ENCODE peak calls at places on chromosomes 6 and 20, in six cellular contexts. One of them, this sample, is unnamed.

GRCh38 chr6:5529015-5529414 is 267.7 kb downstream of the FARS2 start:
- DNase-seq in GM23338: no peak
- DNase-seq in A549: no peak
- DNase-seq in HCT116: no peak
- DNase-seq in GM12878: no peak
- DNase-seq in SK-N-SH: no peak
- DNase-seq in this sample: no peak

GRCh38 chr6:52503853-52504777 is 72.7 kb downstream of the TRAM2 start:
- DNase-seq in GM23338: no peak
- DNase-seq in A549: peak
- DNase-seq in HCT116: peak
- DNase-seq in GM12878: no peak
- DNase-seq in SK-N-SH: peak
- DNase-seq in this sample: peak

GRCh38 chr20:18056174-18057105 is 1.3 kb downstream of the OVOL2 start:
- DNase-seq in GM23338: peak
- DNase-seq in A549: peak
- DNase-seq in HCT116: no peak
- DNase-seq in GM12878: no peak
- DNase-seq in SK-N-SH: peak
- DNase-seq in this sample: peak

GRCh38 chr20:33871362-33871761 is 60.2 kb downstream of the CHMP4B start:
- DNase-seq in GM23338: no peak
- DNase-seq in A549: no peak
- DNase-seq in HCT116: no peak
- DNase-seq in GM12878: no peak
- DNase-seq in SK-N-SH: no peak
- DNase-seq in this sample: no peak

GRCh38 chr6:95866732-95867131 is 149.0 kb upstream of the FUT9 start:
- DNase-seq in GM23338: peak
- DNase-seq in A549: peak
- DNase-seq in HCT116: peak
- DNase-seq in GM12878: no peak
- DNase-seq in SK-N-SH: peak
- DNase-seq in this sample: no peak

GRCh38 chr6:45466686-45467085 is 89.0 kb upstream of the SUPT3H start:
- DNase-seq in GM23338: no peak
- DNase-seq in A549: no peak
- DNase-seq in HCT116: no peak
- DNase-seq in GM12878: no peak
- DNase-seq in SK-N-SH: no peak
- DNase-seq in this sample: no peak

GRCh38 chr20:32538526-32538918 is 46.6 kb downstream of the NOL4L start:
- DNase-seq in GM23338: peak
- DNase-seq in A549: no peak
- DNase-seq in HCT116: no peak
- DNase-seq in GM12878: no peak
- DNase-seq in SK-N-SH: no peak
- DNase-seq in this sample: no peak

GRCh38 chr6:112879920-112880413 is 532.8 kb downstream of the RFPL4B start:
- DNase-seq in GM23338: peak
- DNase-seq in A549: peak
- DNase-seq in HCT116: no peak
- DNase-seq in GM12878: no peak
- DNase-seq in SK-N-SH: no peak
- DNase-seq in this sample: no peak

GRCh38 chr20:51220293-51220706 is 197.4 kb upstream of the KCNG1 start:
- DNase-seq in GM23338: peak
- DNase-seq in A549: peak
- DNase-seq in HCT116: no peak
- DNase-seq in GM12878: no peak
- DNase-seq in SK-N-SH: peak
- DNase-seq in this sample: no peak

GRCh38 chr6:16903470-16903869 is 142.2 kb upstream of the ATXN1 start:
- DNase-seq in GM23338: no peak
- DNase-seq in A549: no peak
- DNase-seq in HCT116: no peak
- DNase-seq in GM12878: no peak
- DNase-seq in SK-N-SH: no peak
- DNase-seq in this sample: no peak

GRCh38 chr6:36444470-36444869 is 1.7 kb downstream of the KCTD20 start:
- DNase-seq in GM23338: no peak
- DNase-seq in A549: no peak
- DNase-seq in HCT116: no peak
- DNase-seq in GM12878: no peak
- DNase-seq in SK-N-SH: no peak
- DNase-seq in this sample: no peak

GRCh38 chr6:156776470-156776840 is 723 bp upstream of the ARID1B start:
- DNase-seq in GM23338: no peak
- DNase-seq in A549: peak
- DNase-seq in HCT116: no peak
- DNase-seq in GM12878: no peak
- DNase-seq in SK-N-SH: peak
- DNase-seq in this sample: no peak

GRCh38 chr6:34246563-34247391 is 2.0 kb downstream of the SMIM29 start:
- DNase-seq in GM23338: peak
- DNase-seq in A549: peak
- DNase-seq in HCT116: no peak
- DNase-seq in GM12878: no peak
- DNase-seq in SK-N-SH: peak
- DNase-seq in this sample: peak

GRCh38 chr6:63214816-63215215 is 3.5 kb downstream of the FKBP1C start:
- DNase-seq in GM23338: no peak
- DNase-seq in A549: no peak
- DNase-seq in HCT116: no peak
- DNase-seq in GM12878: no peak
- DNase-seq in SK-N-SH: no peak
- DNase-seq in this sample: peak

GRCh38 chr6:36615018-36615761 is 21.0 kb downstream of the SRSF3 start:
- DNase-seq in GM23338: peak
- DNase-seq in A549: peak
- DNase-seq in HCT116: peak
- DNase-seq in GM12878: no peak
- DNase-seq in SK-N-SH: peak
- DNase-seq in this sample: peak

GRCh38 chr6:17780071-17780470 is 73.3 kb upstream of the NUP153 start:
- DNase-seq in GM23338: no peak
- DNase-seq in A549: no peak
- DNase-seq in HCT116: no peak
- DNase-seq in GM12878: no peak
- DNase-seq in SK-N-SH: no peak
- DNase-seq in this sample: no peak

GRCh38 chr6:130033999-130034814 is 15.8 kb downstream of the L3MBTL3 start:
- DNase-seq in GM23338: no peak
- DNase-seq in A549: no peak
- DNase-seq in HCT116: peak
- DNase-seq in GM12878: no peak
- DNase-seq in SK-N-SH: no peak
- DNase-seq in this sample: no peak

GRCh38 chr20:14093652-14094051 is 98.3 kb downstream of the MACROD2 start:
- DNase-seq in GM23338: no peak
- DNase-seq in A549: no peak
- DNase-seq in HCT116: no peak
- DNase-seq in GM12878: no peak
- DNase-seq in SK-N-SH: no peak
- DNase-seq in this sample: no peak

GRCh38 chr20:57225197-57225733 is 41.2 kb downstream of the BMP7 start:
- DNase-seq in GM23338: no peak
- DNase-seq in A549: no peak
- DNase-seq in HCT116: no peak
- DNase-seq in GM12878: no peak
- DNase-seq in SK-N-SH: no peak
- DNase-seq in this sample: no peak

DNA sequence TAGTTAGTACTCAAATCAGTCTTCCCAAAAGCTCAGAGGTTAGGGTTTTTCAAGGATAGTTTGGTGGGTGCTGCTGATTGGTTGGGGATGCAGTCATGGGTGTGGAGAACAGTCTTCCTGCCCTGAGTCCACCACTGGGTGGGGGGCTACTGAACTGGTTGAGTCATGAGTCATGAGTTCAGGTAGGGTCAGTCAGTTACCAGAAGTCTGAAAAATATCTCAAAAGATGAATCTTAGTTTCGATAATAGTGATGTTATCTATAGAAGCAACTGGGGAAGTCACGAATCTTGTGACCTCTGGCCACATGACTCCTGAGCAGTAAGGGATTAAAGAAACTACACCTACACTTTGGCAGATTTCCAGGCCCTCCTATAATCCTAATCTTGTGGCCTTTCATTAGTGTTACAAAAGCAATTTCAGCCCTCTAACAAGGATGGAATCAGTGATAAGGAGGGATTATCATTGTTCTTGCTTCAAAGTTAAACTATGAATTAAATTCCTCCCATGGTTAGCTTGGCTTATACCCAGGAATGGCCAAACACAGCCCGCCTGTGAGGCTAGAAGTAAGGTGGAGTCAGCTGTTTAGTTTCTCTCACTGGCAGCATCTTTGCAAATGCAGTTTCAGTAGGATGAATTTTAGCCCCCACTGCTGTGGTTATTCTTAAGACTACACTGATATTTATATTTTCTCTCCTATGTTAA is 33.3 kb upstream of the NKAIN2 start:
- DNase-seq in GM23338: no peak
- DNase-seq in A549: no peak
- DNase-seq in HCT116: no peak
- DNase-seq in GM12878: peak
- DNase-seq in SK-N-SH: no peak
- DNase-seq in this sample: no peak
- TF ChIP-seq REST in GM23338: no peak
- TF ChIP-seq REST in A549: no peak
- TF ChIP-seq REST in HCT116: no peak
- TF ChIP-seq REST in GM12878: no peak
- TF ChIP-seq REST in SK-N-SH: no peak
- TF ChIP-seq REST in this sample: no peak

DNA sequence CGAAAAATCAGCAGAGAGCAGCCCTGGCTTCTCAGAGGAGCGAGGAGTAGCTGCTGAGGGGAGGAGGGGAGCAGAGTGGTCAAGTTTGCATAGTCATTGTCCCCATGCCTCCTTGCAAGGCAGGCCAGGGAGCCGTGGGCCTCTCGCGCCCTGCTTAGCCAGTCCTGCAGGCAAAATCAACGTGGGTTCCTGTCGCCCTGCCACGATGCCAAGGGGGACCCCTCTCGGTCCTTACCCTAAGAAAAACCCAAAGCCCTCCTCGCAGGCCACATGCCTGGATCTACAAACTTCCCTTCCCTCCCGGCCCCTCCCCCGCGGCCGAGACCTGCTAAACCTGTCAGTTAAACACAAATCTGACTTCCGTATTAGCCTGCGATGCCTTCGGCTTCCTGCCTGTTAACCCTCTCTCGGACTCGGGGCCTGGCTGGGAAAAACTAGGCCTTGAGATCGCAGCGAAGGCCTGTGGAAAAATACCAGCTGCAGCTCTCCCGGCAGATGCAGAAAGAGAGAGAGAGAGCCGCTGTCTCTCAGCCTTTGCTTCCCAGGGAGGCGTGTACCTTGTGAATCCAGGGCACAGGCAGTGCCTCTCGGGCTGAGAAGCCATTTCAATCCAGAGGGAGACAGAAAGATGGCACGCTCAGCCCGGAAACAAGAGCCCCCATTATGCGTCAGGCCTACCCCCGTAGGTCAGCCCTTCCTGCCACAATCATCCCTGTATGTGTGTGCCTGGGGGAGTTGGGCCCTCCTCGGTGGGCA is 975 bp upstream of the ZMYND8 start:
- DNase-seq in GM23338: peak
- DNase-seq in A549: peak
- DNase-seq in HCT116: peak
- DNase-seq in GM12878: no peak
- DNase-seq in SK-N-SH: peak
- DNase-seq in this sample: peak
- TF ChIP-seq REST in GM23338: no peak
- TF ChIP-seq REST in A549: no peak
- TF ChIP-seq REST in HCT116: no peak
- TF ChIP-seq REST in GM12878: no peak
- TF ChIP-seq REST in SK-N-SH: peak
- TF ChIP-seq REST in this sample: peak

GRCh38 chr20:3092611-3093379 is 8.3 kb upstream of the AVP start:
- DNase-seq in GM23338: peak
- DNase-seq in A549: no peak
- DNase-seq in HCT116: no peak
- DNase-seq in GM12878: no peak
- DNase-seq in SK-N-SH: peak
- DNase-seq in this sample: no peak
- TF ChIP-seq REST in GM23338: no peak
- TF ChIP-seq REST in A549: no peak
- TF ChIP-seq REST in HCT116: no peak
- TF ChIP-seq REST in GM12878: no peak
- TF ChIP-seq REST in SK-N-SH: no peak
- TF ChIP-seq REST in this sample: no peak

GRCh38 chr6:154276810-154277577 is 79.6 kb downstream of the IPCEF1 start:
- DNase-seq in GM23338: peak
- DNase-seq in A549: peak
- DNase-seq in HCT116: peak
- DNase-seq in GM12878: no peak
- DNase-seq in SK-N-SH: peak
- DNase-seq in this sample: no peak
- TF ChIP-seq REST in GM23338: no peak
- TF ChIP-seq REST in A549: no peak
- TF ChIP-seq REST in HCT116: no peak
- TF ChIP-seq REST in GM12878: no peak
- TF ChIP-seq REST in SK-N-SH: no peak
- TF ChIP-seq REST in this sample: no peak

DNA sequence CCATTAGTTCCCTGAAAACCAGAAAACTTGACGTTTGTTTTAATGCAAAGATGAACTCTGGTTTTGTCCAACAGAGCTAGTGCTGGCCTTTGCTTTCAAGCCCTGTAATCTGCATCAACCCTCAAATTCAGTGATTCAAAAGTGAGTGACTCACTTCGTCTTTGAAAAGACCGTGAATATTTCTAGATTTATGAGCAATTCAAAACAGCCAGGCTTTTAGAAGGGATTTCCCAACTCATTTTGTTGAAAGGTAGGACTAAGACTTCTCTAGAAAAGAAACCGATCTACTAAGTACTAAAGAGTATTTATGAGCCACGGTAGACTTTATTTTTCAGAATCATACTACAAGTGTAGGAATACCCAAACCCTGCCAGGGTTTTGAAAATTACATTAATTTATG is 121.5 kb downstream of the UST start:
- DNase-seq in GM23338: no peak
- DNase-seq in A549: no peak
- DNase-seq in HCT116: no peak
- DNase-seq in GM12878: no peak
- DNase-seq in SK-N-SH: no peak
- DNase-seq in this sample: no peak
- TF ChIP-seq REST in GM23338: no peak
- TF ChIP-seq REST in A549: no peak
- TF ChIP-seq REST in HCT116: no peak
- TF ChIP-seq REST in GM12878: no peak
- TF ChIP-seq REST in SK-N-SH: no peak
- TF ChIP-seq REST in this sample: no peak

DNA sequence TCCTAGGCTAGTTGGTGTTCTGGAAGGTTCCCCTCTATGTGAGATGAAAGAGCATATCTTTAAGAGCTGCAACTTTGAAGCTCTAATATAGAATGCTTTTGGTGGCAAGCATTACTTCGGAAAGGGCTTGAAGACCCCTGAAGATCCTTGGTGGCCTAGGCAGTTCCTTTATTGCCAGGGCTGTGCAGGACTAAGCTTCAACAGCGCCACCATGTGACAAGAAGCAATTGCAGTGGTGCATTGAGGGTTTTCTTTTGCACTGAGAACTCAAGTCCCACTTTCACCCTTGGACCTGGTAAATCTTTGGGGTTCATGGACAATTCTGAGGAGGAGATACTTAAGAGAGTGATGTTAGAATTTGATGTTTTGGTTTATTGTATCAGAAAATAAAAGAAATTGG is 237.4 kb upstream of the GMDS start:
- DNase-seq in GM23338: peak
- DNase-seq in A549: peak
- DNase-seq in HCT116: peak
- DNase-seq in GM12878: no peak
- DNase-seq in SK-N-SH: no peak
- DNase-seq in this sample: no peak
- TF ChIP-seq REST in GM23338: no peak
- TF ChIP-seq REST in A549: no peak
- TF ChIP-seq REST in HCT116: no peak
- TF ChIP-seq REST in GM12878: no peak
- TF ChIP-seq REST in SK-N-SH: no peak
- TF ChIP-seq REST in this sample: no peak

This sample was measured in HL-60.